ENCODE peak calls at places on chromosome 10, in ten cellular contexts. One of them, this sample, is unnamed. For H3K4me1, the result is how much of the 10 kb centered on the place peaks cover.

GRCh38 chr10:103759100-103759781 is 96.1 kb downstream of the SH3PXD2A start:
- DNase-seq in GM23248: peak
- DNase-seq in HCT116: no peak
- DNase-seq in IMR-90: peak
- DNase-seq in SK-N-SH: peak
- DNase-seq in A549: peak
- DNase-seq in astrocyte: peak
- DNase-seq in fibroblast of lung: peak
- DNase-seq in OCI-LY7: peak
- DNase-seq in mammary epithelial cell: peak
- DNase-seq in this sample: peak

GRCh38 chr10:13704969-13705368 is 118.2 kb downstream of the PRPF18 start:
- DNase-seq in GM23248: no peak
- DNase-seq in HCT116: no peak
- DNase-seq in IMR-90: no peak
- DNase-seq in SK-N-SH: no peak
- DNase-seq in A549: no peak
- DNase-seq in astrocyte: no peak
- DNase-seq in fibroblast of lung: no peak
- DNase-seq in OCI-LY7: no peak
- DNase-seq in mammary epithelial cell: no peak
- DNase-seq in this sample: no peak

GRCh38 chr10:47207280-47207613 is 92.8 kb upstream of the GDF10 start:
- DNase-seq in GM23248: no peak
- DNase-seq in HCT116: no peak
- DNase-seq in IMR-90: no peak
- DNase-seq in SK-N-SH: no peak
- DNase-seq in A549: no peak
- DNase-seq in astrocyte: no peak
- DNase-seq in fibroblast of lung: no peak
- DNase-seq in OCI-LY7: no peak
- DNase-seq in mammary epithelial cell: no peak
- DNase-seq in this sample: no peak

GRCh38 chr10:72069751-72070501 is 18.4 kb downstream of the SPOCK2 start:
- DNase-seq in GM23248: peak
- DNase-seq in HCT116: no peak
- DNase-seq in IMR-90: no peak
- DNase-seq in SK-N-SH: no peak
- DNase-seq in A549: no peak
- DNase-seq in astrocyte: no peak
- DNase-seq in fibroblast of lung: no peak
- DNase-seq in OCI-LY7: no peak
- DNase-seq in mammary epithelial cell: no peak
- DNase-seq in this sample: no peak

GRCh38 chr10:100186813-100187212 is 984 bp upstream of the ERLIN1 start:
- DNase-seq in GM23248: peak
- DNase-seq in HCT116: peak
- DNase-seq in IMR-90: no peak
- DNase-seq in SK-N-SH: peak
- DNase-seq in A549: peak
- DNase-seq in astrocyte: no peak
- DNase-seq in fibroblast of lung: no peak
- DNase-seq in OCI-LY7: peak
- DNase-seq in mammary epithelial cell: no peak
- DNase-seq in this sample: no peak

GRCh38 chr10:2980116-2980515 is 87.2 kb upstream of the PFKP start:
- DNase-seq in GM23248: peak
- DNase-seq in HCT116: no peak
- DNase-seq in IMR-90: peak
- DNase-seq in SK-N-SH: no peak
- DNase-seq in A549: no peak
- DNase-seq in astrocyte: peak
- DNase-seq in fibroblast of lung: peak
- DNase-seq in OCI-LY7: no peak
- DNase-seq in mammary epithelial cell: no peak
- DNase-seq in this sample: peak

GRCh38 chr10:48520594-48520993 is 84.3 kb downstream of the ARHGAP22 start:
- DNase-seq in GM23248: no peak
- DNase-seq in HCT116: no peak
- DNase-seq in IMR-90: no peak
- DNase-seq in SK-N-SH: no peak
- DNase-seq in A549: no peak
- DNase-seq in astrocyte: no peak
- DNase-seq in fibroblast of lung: no peak
- DNase-seq in OCI-LY7: no peak
- DNase-seq in mammary epithelial cell: no peak
- DNase-seq in this sample: no peak

GRCh38 chr10:44828515-44829142 is 82.5 kb upstream of the TMEM72 start:
- DNase-seq in GM23248: no peak
- DNase-seq in HCT116: no peak
- DNase-seq in IMR-90: peak
- DNase-seq in SK-N-SH: no peak
- DNase-seq in A549: no peak
- DNase-seq in astrocyte: no peak
- DNase-seq in fibroblast of lung: no peak
- DNase-seq in OCI-LY7: no peak
- DNase-seq in mammary epithelial cell: no peak
- DNase-seq in this sample: no peak

GRCh38 chr10:21976739-21977138 is 26.8 kb downstream of the DNAJC1 start:
- DNase-seq in GM23248: no peak
- DNase-seq in HCT116: no peak
- DNase-seq in IMR-90: peak
- DNase-seq in SK-N-SH: no peak
- DNase-seq in A549: no peak
- DNase-seq in astrocyte: no peak
- DNase-seq in fibroblast of lung: peak
- DNase-seq in OCI-LY7: no peak
- DNase-seq in mammary epithelial cell: no peak
- DNase-seq in this sample: no peak

GRCh38 chr10:74078037-74078436 is 72.6 kb downstream of the AP3M1 start:
- DNase-seq in GM23248: peak
- DNase-seq in HCT116: no peak
- DNase-seq in IMR-90: peak
- DNase-seq in SK-N-SH: no peak
- DNase-seq in A549: peak
- DNase-seq in astrocyte: peak
- DNase-seq in fibroblast of lung: peak
- DNase-seq in OCI-LY7: peak
- DNase-seq in mammary epithelial cell: no peak
- DNase-seq in this sample: no peak

GRCh38 chr10:129877773-129878371 is 86.2 kb downstream of the EBF3 start:
- DNase-seq in GM23248: peak
- DNase-seq in HCT116: no peak
- DNase-seq in IMR-90: no peak
- DNase-seq in SK-N-SH: peak
- DNase-seq in A549: peak
- DNase-seq in astrocyte: no peak
- DNase-seq in fibroblast of lung: no peak
- DNase-seq in OCI-LY7: peak
- DNase-seq in mammary epithelial cell: no peak
- DNase-seq in this sample: peak

GRCh38 chr10:68271104-68271882 is 39.4 kb upstream of the ATOH7 start:
- DNase-seq in GM23248: no peak
- DNase-seq in HCT116: no peak
- DNase-seq in IMR-90: peak
- DNase-seq in SK-N-SH: no peak
- DNase-seq in A549: no peak
- DNase-seq in astrocyte: peak
- DNase-seq in fibroblast of lung: peak
- DNase-seq in OCI-LY7: no peak
- DNase-seq in mammary epithelial cell: no peak
- DNase-seq in this sample: no peak

GRCh38 chr10:10605551-10606081 is 412.1 kb upstream of the CELF2 start:
- DNase-seq in GM23248: peak
- DNase-seq in HCT116: no peak
- DNase-seq in IMR-90: peak
- DNase-seq in SK-N-SH: no peak
- DNase-seq in A549: no peak
- DNase-seq in astrocyte: peak
- DNase-seq in fibroblast of lung: peak
- DNase-seq in OCI-LY7: no peak
- DNase-seq in mammary epithelial cell: no peak
- DNase-seq in this sample: peak

GRCh38 chr10:17235136-17235535 is 7.1 kb downstream of the VIM start:
- DNase-seq in GM23248: peak
- DNase-seq in HCT116: no peak
- DNase-seq in IMR-90: no peak
- DNase-seq in SK-N-SH: no peak
- DNase-seq in A549: peak
- DNase-seq in astrocyte: no peak
- DNase-seq in fibroblast of lung: no peak
- DNase-seq in OCI-LY7: no peak
- DNase-seq in mammary epithelial cell: no peak
- DNase-seq in this sample: no peak

GRCh38 chr10:17236468-17236886 is 8.4 kb downstream of the VIM start:
- DNase-seq in GM23248: peak
- DNase-seq in HCT116: no peak
- DNase-seq in IMR-90: no peak
- DNase-seq in SK-N-SH: no peak
- DNase-seq in A549: no peak
- DNase-seq in astrocyte: no peak
- DNase-seq in fibroblast of lung: no peak
- DNase-seq in OCI-LY7: no peak
- DNase-seq in mammary epithelial cell: no peak
- DNase-seq in this sample: no peak

GRCh38 chr10:17233534-17233933 is 5.5 kb downstream of the VIM start:
- DNase-seq in GM23248: peak
- DNase-seq in HCT116: no peak
- DNase-seq in IMR-90: no peak
- DNase-seq in SK-N-SH: no peak
- DNase-seq in A549: no peak
- DNase-seq in astrocyte: no peak
- DNase-seq in fibroblast of lung: peak
- DNase-seq in OCI-LY7: no peak
- DNase-seq in mammary epithelial cell: no peak
- DNase-seq in this sample: no peak

GRCh38 chr10:17232276-17232987 is 4.4 kb downstream of the VIM start:
- DNase-seq in GM23248: peak
- DNase-seq in HCT116: no peak
- DNase-seq in IMR-90: peak
- DNase-seq in SK-N-SH: no peak
- DNase-seq in A549: no peak
- DNase-seq in astrocyte: no peak
- DNase-seq in fibroblast of lung: no peak
- DNase-seq in OCI-LY7: no peak
- DNase-seq in mammary epithelial cell: no peak
- DNase-seq in this sample: no peak

GRCh38 chr10:17234541-17234940 is 6.5 kb downstream of the VIM start:
- DNase-seq in GM23248: peak
- DNase-seq in HCT116: no peak
- DNase-seq in IMR-90: no peak
- DNase-seq in SK-N-SH: no peak
- DNase-seq in A549: no peak
- DNase-seq in astrocyte: no peak
- DNase-seq in fibroblast of lung: no peak
- DNase-seq in OCI-LY7: no peak
- DNase-seq in mammary epithelial cell: no peak
- DNase-seq in this sample: no peak
- H3K4me2 ChIP-seq in GM23248: peak
- H3K4me2 ChIP-seq in HCT116: no peak
- H3K4me2 ChIP-seq in IMR-90: peak
- H3K4me2 ChIP-seq in SK-N-SH: peak
- H3K4me2 ChIP-seq in A549: no peak
- H3K4me2 ChIP-seq in astrocyte: peak
- H3K4me2 ChIP-seq in fibroblast of lung: peak
- H3K4me2 ChIP-seq in OCI-LY7: no peak
- H3K4me2 ChIP-seq in mammary epithelial cell: no peak
- H3K4me2 ChIP-seq in this sample: peak

DNA sequence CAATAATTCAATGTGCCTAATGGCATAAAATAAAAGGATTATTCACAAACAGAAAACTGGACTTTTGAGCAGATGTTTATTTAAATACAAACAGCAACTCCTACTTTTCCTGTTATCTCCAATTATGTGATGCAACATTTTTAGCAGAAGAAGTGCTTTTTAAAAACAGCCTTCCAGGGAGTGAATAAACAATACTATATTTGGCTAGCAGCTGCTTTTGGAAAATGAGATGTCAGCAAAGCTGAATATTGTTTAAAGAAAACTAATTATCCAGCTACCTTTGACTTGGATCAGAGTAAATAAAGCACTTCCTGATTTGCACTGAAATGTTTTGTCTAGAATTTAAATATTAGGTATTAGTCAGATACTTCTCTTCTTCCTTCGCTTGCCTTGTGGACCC is 23.3 kb downstream of the CDK1 start:
- DNase-seq in GM23248: no peak
- DNase-seq in HCT116: no peak
- DNase-seq in IMR-90: peak
- DNase-seq in SK-N-SH: no peak
- DNase-seq in A549: no peak
- DNase-seq in astrocyte: no peak
- DNase-seq in fibroblast of lung: no peak
- DNase-seq in OCI-LY7: no peak
- DNase-seq in mammary epithelial cell: no peak
- DNase-seq in this sample: no peak
- H3K4me1 ChIP-seq in GM23248: under half
- H3K4me1 ChIP-seq in HCT116: under half
- H3K4me1 ChIP-seq in IMR-90: under half
- H3K4me1 ChIP-seq in SK-N-SH: under half
- H3K4me1 ChIP-seq in A549: under half
- H3K4me1 ChIP-seq in astrocyte: under half
- H3K4me1 ChIP-seq in fibroblast of lung: under half
- H3K4me1 ChIP-seq in OCI-LY7: under half
- H3K4me1 ChIP-seq in mammary epithelial cell: under half
- H3K4me1 ChIP-seq in this sample: under half

DNA sequence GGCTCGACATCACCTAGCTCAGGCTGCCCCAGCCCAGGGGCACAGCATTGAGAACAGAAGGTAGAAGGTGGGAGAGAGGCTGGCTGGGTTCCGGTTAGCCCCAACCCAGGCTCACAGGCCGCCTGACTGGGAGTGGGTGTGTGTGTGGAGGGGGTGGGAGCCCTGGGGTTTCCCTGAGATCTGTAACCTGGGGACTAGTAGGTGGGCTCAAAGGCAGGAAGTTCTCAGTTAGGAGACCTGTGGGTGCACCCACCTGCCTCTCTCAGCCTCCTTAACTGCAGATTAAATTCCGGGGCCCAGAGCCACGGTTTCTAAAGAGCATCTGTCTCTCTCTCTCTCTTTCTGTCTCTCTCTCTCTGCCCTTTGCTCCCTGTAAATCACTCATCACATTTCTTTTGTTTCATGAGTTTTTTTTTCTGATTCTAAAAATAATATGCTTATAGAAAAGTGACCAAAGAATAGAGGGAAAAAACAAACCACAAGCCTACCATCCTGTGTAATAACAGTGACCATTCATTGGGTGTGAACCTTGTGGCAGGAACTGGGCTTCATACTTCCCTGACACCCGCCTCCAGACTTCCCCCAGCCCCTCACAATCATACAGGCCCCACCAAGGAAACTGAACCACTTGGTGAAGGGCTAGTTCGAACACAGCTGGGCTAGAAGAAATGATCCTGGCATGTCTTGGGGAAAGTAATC is 83.4 kb upstream of the SMNDC1 start:
- DNase-seq in GM23248: no peak
- DNase-seq in HCT116: no peak
- DNase-seq in IMR-90: no peak
- DNase-seq in SK-N-SH: no peak
- DNase-seq in A549: no peak
- DNase-seq in astrocyte: peak
- DNase-seq in fibroblast of lung: no peak
- DNase-seq in OCI-LY7: peak
- DNase-seq in mammary epithelial cell: no peak
- DNase-seq in this sample: no peak
- H3K4me2 ChIP-seq in GM23248: no peak
- H3K4me2 ChIP-seq in HCT116: peak
- H3K4me2 ChIP-seq in IMR-90: no peak
- H3K4me2 ChIP-seq in SK-N-SH: no peak
- H3K4me2 ChIP-seq in A549: peak
- H3K4me2 ChIP-seq in astrocyte: no peak
- H3K4me2 ChIP-seq in fibroblast of lung: peak
- H3K4me2 ChIP-seq in OCI-LY7: peak
- H3K4me2 ChIP-seq in mammary epithelial cell: no peak
- H3K4me2 ChIP-seq in this sample: no peak

GRCh38 chr10:122142652-122143237 is 128.4 kb upstream of the BTBD16 start:
- DNase-seq in GM23248: no peak
- DNase-seq in HCT116: no peak
- DNase-seq in IMR-90: no peak
- DNase-seq in SK-N-SH: peak
- DNase-seq in A549: no peak
- DNase-seq in astrocyte: no peak
- DNase-seq in fibroblast of lung: no peak
- DNase-seq in OCI-LY7: peak
- DNase-seq in mammary epithelial cell: no peak
- DNase-seq in this sample: peak
- H3K4me1 ChIP-seq in GM23248: under half
- H3K4me1 ChIP-seq in HCT116: under half
- H3K4me1 ChIP-seq in IMR-90: under half
- H3K4me1 ChIP-seq in SK-N-SH: under half
- H3K4me1 ChIP-seq in A549: half or more
- H3K4me1 ChIP-seq in astrocyte: under half
- H3K4me1 ChIP-seq in fibroblast of lung: under half
- H3K4me1 ChIP-seq in OCI-LY7: under half
- H3K4me1 ChIP-seq in mammary epithelial cell: under half
- H3K4me1 ChIP-seq in this sample: under half